ENCODE peak calls at places on chromosomes 7 and 10, in ten cellular contexts. I is cardiac muscle cell; S is stimulated activated CD4-positive, alpha-beta T cell treated with anti-CD3 and anti-CD28 coated beads, Interleukin-1b, Interleukin-23, amount 100 ng/mL, for 24 hours; D is fibroblast of the aortic adventitia; F is NT2/D1; H is epithelial cell of esophagus; P is stimulated activated CD8-positive, alpha-beta memory T cell treated with anti-CD3 and anti-CD28 coated beads, Interleukin-4, amount 100 ng/mL, for 4 hours; Q is NCI-H1436; M is globus pallidus; Z is uterus. G is an unnamed sample.

GRCh38 chr10:70866424-70866823 is 21.9 kb downstream of the PCBD1 start:
- DNase-seq in Q (no peak), D (no peak), F (no peak), I (no peak), H (peak; percentile 26), P (no peak), Z (no peak), M (no peak), S (no peak), G (no peak)

GRCh38 chr7:9488555-9488954 is 1055.1 kb downstream of the NXPH1 start:
- DNase-seq in P (no peak), S (no peak), Q (no peak), M (no peak), Z (no peak), H (peak; percentile 19), F (no peak), D (peak; percentile 1), I (no peak), G (no peak)

GRCh38 chr7:131745645-131746248 is 189.3 kb upstream of the PODXL start:
- DNase-seq in I (peak; percentile 80), P (no peak), Q (no peak), S (no peak), F (peak; percentile 69), M (no peak), Z (no peak), H (peak; percentile 42), D (peak; percentile 52), G (no peak)

GRCh38 chr10:69087600-69088470 is at the start of gene SRGN:
- DNase-seq in M (peak; percentile 69), S (peak; percentile 58), Q (no peak), H (peak; percentile 41), Z (peak; percentile 60), P (peak; percentile 56), F (no peak), I (no peak), D (peak; percentile 99), G (peak; percentile 81)

GRCh38 chr7:6166443-6166871 is 106.0 kb downstream of the CYTH3 start:
- DNase-seq in F (no peak), I (no peak), M (no peak), D (no peak), Q (no peak), P (no peak), H (no peak), S (no peak), Z (no peak), G (no peak)

GRCh38 chr7:5419523-5420107 is 4.0 kb downstream of the TNRC18 start:
- DNase-seq in P (no peak), D (no peak), Q (no peak), I (peak; percentile 43), F (no peak), S (no peak), Z (peak; percentile 30), M (peak; percentile 58), H (no peak), G (no peak)

GRCh38 chr7:37037286-37037685 is 313.0 kb upstream of the AOAH start:
- DNase-seq in Q (no peak), Z (no peak), I (no peak), M (no peak), P (no peak), S (no peak), H (no peak), D (no peak), F (no peak), G (no peak)

GRCh38 chr10:75358835-75359421 is 42.6 kb downstream of the ZNF503 start:
- DNase-seq in F (no peak), P (no peak), Q (no peak), D (peak; percentile 86), H (peak; percentile 95), Z (peak; percentile 28), S (no peak), I (no peak), M (no peak), G (no peak)

GRCh38 chr7:80136276-80137045 is 1.8 kb downstream of the GNAI1 start:
- DNase-seq in D (peak; percentile 49), M (peak; percentile 43), F (no peak), Z (no peak), P (no peak), H (peak; percentile 61), I (no peak), Q (no peak), S (no peak), G (no peak)

GRCh38 chr10:99975942-99976809 is 33.6 kb downstream of the DNMBP start:
- DNase-seq in Z (no peak), H (peak; percentile 43), P (no peak), S (no peak), F (no peak), D (peak; percentile 92), Q (no peak), I (no peak), M (no peak), G (no peak)

G was measured in ureter.